ENCODE peak calls at places on chromosomes 5 and 9, in ten cellular contexts. G is neural crest cell, N is transverse colon, B is gastrocnemius medialis, A is cardiac fibroblast, F is ovary, L is dorsolateral prefrontal cortex, V is WTC11, R is MM.1S, P is AG09309. W is an unnamed sample.

GRCh38 chr5:60649288-60649917 is 50.6 kb downstream of the DEPDC1B start:
- DNase-seq in V (no peak), L (no peak), N (no peak), G (no peak), F (no peak), A (peak), R (peak), P (peak), B (no peak), W (no peak)

GRCh38 chr9:87793292-87793691 is 67.4 kb downstream of the CTSL start:
- DNase-seq in A (peak), G (no peak), N (no peak), R (no peak), B (peak), F (no peak), L (no peak), V (no peak), P (peak), W (no peak)

GRCh38 chr5:163727028-163727427 is 221.6 kb downstream of the MAT2B start:
- DNase-seq in N (peak), G (no peak), A (no peak), F (no peak), R (peak), B (no peak), V (no peak), L (no peak), P (no peak), W (no peak)

GRCh38 chr9:105690742-105691141 is 3.6 kb upstream of the TMEM38B start:
- DNase-seq in B (no peak), F (no peak), A (peak), V (no peak), P (no peak), N (no peak), L (no peak), G (no peak), R (no peak), W (no peak)

GRCh38 chr9:85534340-85534739 is 207.4 kb downstream of the AGTPBP1 start:
- DNase-seq in R (no peak), N (no peak), B (peak), V (no peak), A (no peak), F (no peak), L (no peak), G (no peak), P (no peak), W (no peak)

GRCh38 chr5:66174338-66174737 is 30.2 kb downstream of the SREK1 start:
- DNase-seq in G (no peak), R (no peak), F (no peak), L (no peak), B (no peak), P (peak), V (no peak), A (peak), N (no peak), W (no peak)

GRCh38 chr5:38265546-38266179 is 7.3 kb downstream of the EGFLAM start:
- DNase-seq in N (peak), R (peak), B (no peak), L (peak), V (peak), A (peak), G (peak), F (peak), P (peak), W (peak)

GRCh38 chr5:136016945-136017530 is 11.8 kb upstream of the TGFBI start:
- DNase-seq in R (no peak), A (peak), N (no peak), G (no peak), L (no peak), F (no peak), P (peak), B (no peak), V (no peak), W (no peak)

GRCh38 chr9:133737071-133737773 is 930 bp downstream of the SARDH start:
- DNase-seq in P (no peak), F (peak), L (no peak), R (no peak), N (no peak), B (no peak), A (no peak), G (no peak), V (no peak), W (no peak)

GRCh38 chr9:10855847-10856246 is 243.0 kb upstream of the PTPRD start:
- DNase-seq in R (peak), N (no peak), B (no peak), P (no peak), L (no peak), G (no peak), A (peak), F (no peak), V (no peak), W (no peak)

GRCh38 chr9:111645806-111646205 is 14.7 kb downstream of the DNAJC25 start:
- DNase-seq in G (no peak), P (no peak), B (no peak), F (no peak), N (peak), L (no peak), R (no peak), V (no peak), A (peak), W (no peak)

GRCh38 chr5:120382813-120383212 is 81.3 kb upstream of the PRR16 start:
- DNase-seq in F (no peak), N (no peak), V (no peak), B (no peak), G (no peak), R (no peak), A (no peak), P (no peak), L (no peak), W (no peak)

GRCh38 chr9:20658677-20659473 is 25.2 kb upstream of the FOCAD start:
- DNase-seq in F (no peak), A (peak), G (no peak), L (no peak), V (no peak), P (no peak), N (no peak), R (no peak), B (no peak), W (no peak)

GRCh38 chr9:110886832-110887231 is 151.4 kb downstream of the LPAR1 start:
- DNase-seq in B (no peak), V (no peak), R (no peak), P (no peak), N (no peak), L (no peak), F (no peak), A (peak), G (no peak), W (no peak)

GRCh38 chr5:71938886-71939285 is 168.4 kb upstream of the MAP1B start:
- DNase-seq in P (no peak), G (no peak), L (no peak), N (peak), R (no peak), V (peak), B (no peak), F (no peak), A (no peak), W (peak)

GRCh38 chr5:26482817-26483375 is 555.5 kb downstream of the CDH9 start:
- DNase-seq in V (peak), F (no peak), G (peak), L (no peak), A (peak), N (no peak), B (no peak), R (peak), P (no peak), W (peak)

GRCh38 chr5:115389799-115390382 is 93.4 kb upstream of the CCDC112 start:
- DNase-seq in R (no peak), P (no peak), V (peak), A (no peak), B (no peak), N (no peak), F (no peak), G (no peak), L (no peak), W (no peak)

GRCh38 chr5:177312649-177313181 is 1.0 kb upstream of the MXD3 start:
- DNase-seq in P (no peak), F (peak), R (peak), G (no peak), V (peak), N (peak), L (no peak), B (no peak), A (peak), W (no peak)

GRCh38 chr9:133981958-133982681 is 10.0 kb downstream of the VAV2 start:
- DNase-seq in A (no peak), G (no peak), B (no peak), L (no peak), F (peak), N (no peak), V (peak), P (no peak), R (no peak), W (no peak)

GRCh38 chr5:9582406-9582805 is 36.5 kb upstream of the SEMA5A start:
- DNase-seq in G (no peak), B (no peak), L (no peak), P (no peak), F (no peak), A (peak), N (no peak), R (no peak), V (no peak), W (no peak)

GRCh38 chr5:80917596-80917995 is 42.6 kb upstream of the RASGRF2 start:
- DNase-seq in P (peak), F (no peak), B (no peak), R (no peak), G (no peak), N (no peak), V (no peak), A (no peak), L (no peak), W (no peak)

GRCh38 chr5:142769793-142770649 is at the start of gene ARHGAP26:
- DNase-seq in G (peak), B (peak), A (peak), V (peak), N (peak), P (peak), F (peak), R (peak), L (peak), W (peak)

GRCh38 chr5:142767925-142768324 is 2.3 kb upstream of the ARHGAP26 start:
- DNase-seq in F (no peak), L (no peak), N (no peak), P (no peak), G (no peak), R (no peak), B (no peak), A (no peak), V (no peak), W (no peak)

GRCh38 chr5:142769251-142769792 is 855 bp upstream of the ARHGAP26 start:
- DNase-seq in L (no peak), R (peak), A (no peak), G (no peak), P (no peak), V (no peak), F (no peak), B (no peak), N (peak), W (no peak)

GRCh38 chr5:142763701-142764100 is 6.5 kb upstream of the ARHGAP26 start:
- DNase-seq in B (no peak), N (no peak), V (no peak), P (no peak), A (no peak), R (no peak), G (no peak), L (no peak), F (no peak), W (no peak)

GRCh38 chr5:142767178-142767577 is 3.0 kb upstream of the ARHGAP26 start:
- DNase-seq in N (peak), A (no peak), F (no peak), G (no peak), R (no peak), L (no peak), V (no peak), B (no peak), P (no peak), W (no peak)
- TF ChIP-seq CTCF in N (no peak), A (no peak), F (no peak), G (no peak), R (no peak), L (no peak), V (no peak), B (no peak), P (no peak), W (no peak)

DNA sequence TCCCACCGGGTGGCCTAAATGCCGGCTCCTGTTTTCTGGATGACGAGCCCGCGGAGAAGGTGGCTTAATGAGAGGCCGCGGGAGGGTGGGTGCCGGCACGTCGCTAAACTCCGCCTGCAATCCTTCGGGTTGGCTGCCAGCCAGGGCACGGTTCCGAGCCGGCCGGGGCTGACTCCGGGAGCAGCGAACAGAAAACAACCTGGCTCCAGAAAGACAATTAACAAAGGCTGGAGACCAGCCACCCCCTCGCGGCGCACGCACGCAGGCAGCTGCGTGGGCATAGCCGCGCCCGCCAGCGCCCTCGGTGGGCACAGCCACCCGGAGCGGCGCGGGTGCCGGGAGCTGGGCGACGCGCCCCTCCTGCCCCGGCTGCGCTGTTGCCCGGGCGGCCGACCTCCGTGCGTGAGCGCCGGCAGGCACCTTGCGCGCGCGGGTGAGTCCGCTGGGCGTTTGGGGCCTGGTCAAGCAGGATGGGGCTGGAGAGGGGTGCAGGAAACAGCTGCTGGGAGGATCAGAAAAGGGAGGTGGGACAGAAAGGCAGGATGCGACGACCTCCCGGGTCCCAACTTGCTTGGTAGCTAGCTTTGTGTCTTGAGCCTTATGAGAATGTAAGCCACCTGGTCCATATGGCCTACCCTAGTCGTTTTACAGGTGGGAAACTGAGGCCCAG is at the start of gene ARHGEF37:
- DNase-seq in B (peak), P (no peak), N (peak), L (peak), G (peak), V (peak), R (no peak), F (peak), A (peak), W (peak)
- TF ChIP-seq CTCF in B (no peak), P (no peak), N (no peak), L (peak), G (no peak), V (no peak), R (no peak), F (no peak), A (no peak), W (no peak)

GRCh38 chr5:132489051-132489770 is 1.4 kb downstream of the IRF1 start:
- DNase-seq in L (no peak), R (no peak), B (no peak), G (no peak), N (peak), A (no peak), F (peak), V (no peak), P (no peak), W (no peak)

GRCh38 chr5:132490484-132491367 is at the start of gene IRF1:
- DNase-seq in N (peak), G (peak), F (peak), A (peak), R (peak), B (peak), L (peak), P (peak), V (peak), W (peak)

GRCh38 chr5:132488590-132488989 is 2.0 kb downstream of the IRF1 start:
- DNase-seq in N (no peak), F (no peak), B (no peak), A (no peak), R (no peak), P (no peak), G (no peak), L (no peak), V (no peak), W (no peak)

GRCh38 chr5:132491368-132492364 is 1.1 kb upstream of the IRF1 start:
- DNase-seq in P (no peak), A (no peak), F (peak), L (no peak), N (peak), G (no peak), V (peak), R (no peak), B (no peak), W (no peak)

DNA sequence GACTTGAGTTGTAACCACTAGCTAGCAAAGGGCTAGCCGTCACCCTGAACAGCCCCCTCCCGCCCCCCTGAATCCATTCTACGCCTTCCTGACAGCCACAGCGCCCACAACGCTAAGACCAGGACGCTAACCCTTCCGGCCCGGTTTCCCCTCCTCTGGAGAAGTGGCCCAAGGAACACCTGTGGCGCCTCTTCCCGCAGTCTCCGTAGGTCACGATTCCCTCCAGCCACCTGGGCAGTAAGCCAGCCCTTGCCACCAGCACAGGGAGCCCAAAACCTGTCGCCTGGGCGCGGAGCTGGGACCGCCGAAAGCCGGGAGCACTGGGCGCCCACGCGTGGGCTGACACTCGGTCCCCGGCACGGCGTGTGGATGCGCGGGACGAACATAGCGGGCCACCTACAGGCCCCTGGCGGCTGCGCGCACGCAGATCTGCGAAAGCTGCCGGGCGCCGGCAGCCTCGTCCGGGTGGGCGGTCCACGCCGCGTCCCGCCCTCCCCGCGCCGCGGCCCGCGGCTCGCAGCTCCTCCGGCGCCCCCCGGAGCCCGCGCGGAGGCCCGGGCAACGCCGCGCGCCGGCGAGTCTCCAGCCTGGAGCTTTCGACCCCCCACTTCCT is 596 bp downstream of the IRF1 start:
- DNase-seq in L (peak), P (no peak), G (no peak), N (peak), V (peak), B (peak), A (peak), F (peak), R (peak), W (no peak)
- TF ChIP-seq CTCF in L (no peak), P (peak), G (peak), N (no peak), V (no peak), B (no peak), A (no peak), F (no peak), R (peak), W (peak)

DNA sequence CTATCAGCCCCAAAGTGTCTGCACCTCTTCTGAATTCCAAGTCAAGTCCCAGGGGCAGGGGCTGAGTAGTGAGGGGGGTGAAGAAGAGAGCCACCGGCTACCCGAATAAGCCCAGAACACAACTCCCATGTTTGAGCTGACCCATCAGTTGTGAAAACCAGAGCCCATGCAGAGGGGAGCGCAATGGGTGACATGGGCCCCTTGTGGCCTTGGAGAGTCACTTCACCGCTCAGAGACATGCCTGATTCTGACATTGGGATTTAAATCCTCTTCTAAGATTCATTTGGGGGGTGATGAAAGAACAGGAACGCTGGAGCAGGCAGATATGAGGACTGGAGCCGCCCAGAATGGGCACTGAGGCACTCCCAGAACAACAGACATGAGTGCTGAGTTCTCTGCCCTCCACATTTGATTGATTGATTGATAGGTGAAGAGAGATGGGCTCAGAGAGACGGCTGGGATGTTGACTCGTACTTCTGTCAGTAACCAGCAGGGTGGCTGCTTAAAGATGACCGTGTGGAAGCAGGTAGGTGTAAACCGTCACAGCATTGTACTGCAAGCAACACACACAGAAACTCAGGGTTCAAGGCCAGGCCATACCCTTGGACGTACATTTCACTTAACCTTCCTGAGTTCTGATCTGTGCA is 74.3 kb downstream of the GPR21 start:
- DNase-seq in A (no peak), L (no peak), G (no peak), P (no peak), R (no peak), V (no peak), N (no peak), F (no peak), B (no peak), W (no peak)
- TF ChIP-seq CTCF in A (no peak), L (no peak), G (no peak), P (no peak), R (no peak), V (no peak), N (no peak), F (no peak), B (no peak), W (peak)

W was measured in progenitor cell of endocrine pancreas.